ENCODE peak calls at places on chromosomes 12 and 14, in eight cellular contexts. N is fibroblast of mammary gland; U is left ventricle myocardium inferior; C is ovary; A is stomach; G is cardiac fibroblast; W is CD8-positive, alpha-beta T cell; E is astrocyte of the spinal cord. H is an unnamed sample.

GRCh38 chr12:132560831-132561783 is 49.3 kb downstream of the LRCOL1 start:
- DNase-seq in U (peak; percentile 40), A (peak; percentile 54), W (peak; percentile 48), N (peak; percentile 40), E (peak; percentile 53), G (peak; percentile 61), C (peak; percentile 53), H (peak; percentile 78)

GRCh38 chr14:22980672-22981089 is 1.7 kb downstream of the AJUBA start:
- DNase-seq in A (peak; percentile 57), W (peak; percentile 9), N (no peak), E (peak; percentile 34), C (peak; percentile 65), G (peak; percentile 56), U (peak; percentile 29), H (peak; percentile 83)

GRCh38 chr12:125159687-125160086 is 94.5 kb downstream of the AACS start:
- DNase-seq in G (no peak), W (no peak), U (no peak), C (no peak), N (no peak), E (no peak), A (no peak), H (no peak)

GRCh38 chr12:107684990-107685359 is 624 bp upstream of the PWP1 start:
- DNase-seq in C (no peak), U (no peak), W (no peak), N (peak; percentile 55), E (peak; percentile 42), G (peak; percentile 35), A (no peak), H (peak; percentile 48)

GRCh38 chr12:16150290-16150689 is 127.2 kb downstream of the SLC15A5 start:
- DNase-seq in U (no peak), N (no peak), E (no peak), C (no peak), G (no peak), A (no peak), W (no peak), H (no peak)

GRCh38 chr12:76402259-76402658 is 54.0 kb upstream of the BBS10 start:
- DNase-seq in A (no peak), U (no peak), W (no peak), E (no peak), N (no peak), G (no peak), C (no peak), H (no peak)

GRCh38 chr14:56087824-56088571 is 30.2 kb upstream of the PELI2 start:
- DNase-seq in E (peak; percentile 22), G (no peak), U (no peak), A (no peak), W (no peak), C (no peak), N (peak; percentile 21), H (no peak)

GRCh38 chr14:101328412-101329149 is 232.7 kb upstream of the DIO3 start:
- DNase-seq in U (no peak), A (no peak), G (no peak), N (no peak), W (no peak), C (no peak), E (no peak), H (no peak)

GRCh38 chr14:101027291-101027690 is 123.8 kb upstream of the RTL1 start:
- DNase-seq in C (no peak), G (no peak), A (no peak), N (no peak), W (no peak), U (peak; percentile 0), E (no peak), H (no peak)

GRCh38 chr12:91926810-91927209 is 218.8 kb downstream of the BTG1 start:
- DNase-seq in G (peak; percentile 22), A (no peak), U (no peak), C (no peak), W (no peak), N (peak; percentile 75), E (peak; percentile 67), H (peak; percentile 70)

GRCh38 chr12:20309504-20310148 is 58.7 kb upstream of the PDE3A start:
- DNase-seq in E (no peak), G (peak; percentile 24), N (no peak), W (no peak), A (no peak), C (no peak), U (peak; percentile 74), H (no peak)

GRCh38 chr14:89587128-89587420 is 170.0 kb upstream of the FOXN3 start:
- DNase-seq in N (no peak), W (no peak), G (no peak), A (no peak), C (no peak), E (no peak), U (no peak), H (no peak)

GRCh38 chr12:124804011-124804621 is 59.5 kb downstream of the SCARB1 start:
- DNase-seq in W (no peak), A (peak; percentile 75), C (no peak), N (peak; percentile 33), G (peak; percentile 43), U (no peak), E (peak; percentile 13), H (peak; percentile 33)

GRCh38 chr14:86296173-86296572 is 766.2 kb downstream of the FLRT2 start:
- DNase-seq in A (no peak), N (peak; percentile 5), G (peak; percentile 85), E (peak; percentile 2), C (no peak), U (no peak), W (no peak), H (peak; percentile 53)

GRCh38 chr12:42196728-42197603 is 41.1 kb downstream of the YAF2 start:
- DNase-seq in A (no peak), U (no peak), G (no peak), E (no peak), N (no peak), C (no peak), W (no peak), H (no peak)

GRCh38 chr12:10364839-10365681 is 24.8 kb downstream of the KLRK1 start:
- DNase-seq in A (peak; percentile 69), U (peak; percentile 28), N (peak; percentile 83), W (no peak), G (peak; percentile 86), E (peak; percentile 89), C (peak; percentile 76), H (peak; percentile 89)

GRCh38 chr14:55832122-55832911 is 252.3 kb downstream of the KTN1 start:
- DNase-seq in A (peak; percentile 55), U (no peak), N (no peak), W (no peak), E (peak; percentile 2), G (no peak), C (no peak), H (no peak)

GRCh38 chr12:128920468-128920867 is 67.2 kb downstream of the GLT1D1 start:
- DNase-seq in W (no peak), G (peak; percentile 3), C (no peak), U (no peak), N (peak; percentile 41), A (no peak), E (no peak), H (peak; percentile 39)

DNA sequence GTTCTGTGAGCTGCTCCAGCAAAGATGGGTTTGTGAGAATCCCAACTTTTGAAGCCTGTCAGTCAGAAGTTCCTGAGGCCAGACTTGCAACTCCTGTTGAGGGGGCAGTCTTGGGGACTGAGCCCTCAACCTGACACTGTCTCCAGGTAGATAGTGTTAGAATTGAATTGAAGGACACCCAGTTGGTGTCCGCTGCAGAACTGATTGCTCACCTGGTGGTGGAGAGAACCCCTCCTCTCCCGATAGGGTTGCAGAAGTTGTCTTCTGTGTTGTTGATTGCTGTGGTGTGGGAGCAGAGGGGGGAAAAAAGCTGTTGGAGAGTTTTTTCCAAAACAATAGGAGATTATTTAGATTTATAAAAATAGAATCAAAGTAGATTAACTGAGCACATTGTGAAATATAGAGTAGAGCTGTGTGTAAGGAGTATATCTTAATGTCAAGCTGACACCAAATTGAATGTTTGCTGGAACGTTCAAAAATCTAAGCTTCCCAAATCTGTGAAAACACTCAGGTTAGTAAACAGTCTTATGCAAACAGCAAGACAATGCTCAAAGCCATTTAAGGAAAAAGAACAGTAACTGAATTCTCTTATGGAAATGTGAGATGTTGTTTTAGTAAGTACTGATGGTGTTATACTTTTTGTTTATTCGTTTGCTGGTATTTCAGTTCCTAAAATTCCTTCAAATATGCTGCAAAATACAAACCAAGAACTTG is 18.6 kb downstream of the HIF1A start:
- DNase-seq in C (no peak), E (no peak), W (no peak), U (no peak), A (no peak), G (no peak), N (no peak), H (no peak)
- H3K4me3 ChIP-seq in C (no peak overlapping the region), E (no peak overlapping the region), W (no peak overlapping the region), U (no peak overlapping the region), A (no peak overlapping the region), G (no peak overlapping the region), N (no peak overlapping the region), H (no peak overlapping the region)

GRCh38 chr14:65415613-65416012 is 3.1 kb downstream of the FUT8 start:
- DNase-seq in U (no peak), N (no peak), G (no peak), A (no peak), W (no peak), E (no peak), C (no peak), H (no peak)

GRCh38 chr14:65413739-65414045 is 1.2 kb downstream of the FUT8 start:
- DNase-seq in G (no peak), U (no peak), A (no peak), N (no peak), C (no peak), W (no peak), E (no peak), H (no peak)

GRCh38 chr14:65412189-65412846 is at the start of gene FUT8:
- DNase-seq in A (peak; percentile 98), W (peak; percentile 94), U (peak; percentile 94), E (peak; percentile 97), C (peak; percentile 92), N (peak; percentile 94), G (peak; percentile 99), H (peak; percentile 100)

GRCh38 chr14:65412881-65413738 is 580 bp downstream of the FUT8 start:
- DNase-seq in W (peak; percentile 58), E (peak; percentile 74), A (peak; percentile 74), G (peak; percentile 32), U (peak; percentile 14), C (peak; percentile 16), N (peak; percentile 66), H (peak; percentile 88)

GRCh38 chr14:65414961-65415589 is 2.5 kb downstream of the FUT8 start:
- DNase-seq in U (no peak), A (no peak), G (peak; percentile 65), W (no peak), C (no peak), E (peak; percentile 59), N (peak; percentile 65), H (peak; percentile 67)
- TF ChIP-seq CTCF in U (peak; percentile 52), A (peak; percentile 42), G (peak; percentile 44), W (peak; percentile 70), C (peak; percentile 18), E (peak; percentile 56), N (peak; percentile 51), H (peak; percentile 41)

GRCh38 chr12:9114946-9115345 is 773 bp downstream of the A2M start:
- DNase-seq in C (no peak), U (no peak), W (no peak), G (no peak), E (no peak), N (no peak), A (no peak), H (no peak)
- H3K4me3 ChIP-seq in C (peak overlapping the region; percentile 34), U (peak overlapping the region; percentile 70), W (no peak overlapping the region), G (peak overlapping the region; percentile 21), E (no peak overlapping the region), N (no peak overlapping the region), A (peak overlapping the region; percentile 36), H (no peak overlapping the region)

DNA sequence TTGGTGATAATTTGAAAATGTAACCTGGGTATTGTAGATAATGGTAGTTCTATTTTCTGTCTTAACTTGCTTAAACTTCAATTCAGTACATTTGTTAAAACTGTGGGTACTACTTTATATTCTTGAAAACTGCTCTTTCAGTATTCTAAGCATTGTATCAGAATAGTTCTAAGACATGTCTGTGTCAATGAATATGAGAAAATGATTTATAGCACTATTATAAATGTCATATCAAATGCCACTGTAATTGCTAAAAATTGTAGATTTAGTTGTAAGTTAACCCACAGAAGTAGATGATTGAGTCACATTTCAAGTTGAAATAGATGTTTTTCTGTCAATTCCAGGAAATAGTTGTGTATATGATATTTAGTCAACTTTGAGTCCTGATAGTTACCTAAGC is 2.4 kb downstream of the NAA30 start:
- DNase-seq in W (no peak), C (no peak), N (no peak), U (no peak), A (no peak), E (no peak), G (no peak), H (no peak)
- TF ChIP-seq CTCF in W (no peak), C (no peak), N (no peak), U (no peak), A (no peak), E (no peak), G (no peak), H (no peak)